ENCODE peak calls at places on chromosomes 12 and 14, in five cellular contexts. Q is CD8-positive, alpha-beta memory T cell; G is right lobe of liver; E is OCI-LY7; S is IMR-90. P is an unnamed sample.
A peak's percentile ranks its signal among the peaks of the same experiment; 100 is the strongest.

GRCh38 chr12:19574606-19575005 is 135.3 kb downstream of the AEBP2 start:
- DNase-seq in Q (no peak), G (no peak), E (peak; percentile 13), S (peak; percentile 5), P (no peak)

GRCh38 chr12:63967781-63968180 is 123.3 kb downstream of the SRGAP1 start:
- DNase-seq in Q (no peak), G (no peak), E (no peak), S (peak; percentile 22), P (no peak)

GRCh38 chr14:32408018-32408417 is 78.9 kb downstream of the AKAP6 start:
- DNase-seq in Q (no peak), G (no peak), E (no peak), S (no peak), P (no peak)

GRCh38 chr14:22915886-22916521 is 2.9 kb downstream of the RBM23 start:
- DNase-seq in Q (no peak), G (peak; percentile 77), E (no peak), S (no peak), P (no peak)

GRCh38 chr12:3201741-3202500 is 124.7 kb downstream of the TSPAN9 start:
- DNase-seq in Q (peak; percentile 42), G (no peak), E (no peak), S (no peak), P (no peak)

GRCh38 chr14:36324897-36325296 is 4.5 kb upstream of the MBIP start:
- DNase-seq in Q (no peak), G (no peak), E (no peak), S (no peak), P (no peak)

GRCh38 chr14:74474376-74474775 is 18.7 kb downstream of the NPC2 start:
- DNase-seq in Q (no peak), G (no peak), E (no peak), S (no peak), P (no peak)

GRCh38 chr12:63294327-63294632 is 143.3 kb upstream of the AVPR1A start:
- DNase-seq in Q (no peak), G (no peak), E (no peak), S (peak; percentile 66), P (no peak)

GRCh38 chr12:57889541-57889989 is 43.0 kb upstream of the CTDSP2 start:
- DNase-seq in Q (no peak), G (no peak), E (no peak), S (peak; percentile 93), P (no peak)

GRCh38 chr14:50023671-50024490 is 92.5 kb downstream of the VCPKMT start:
- DNase-seq in Q (no peak), G (no peak), E (no peak), S (peak; percentile 89), P (no peak)

GRCh38 chr12:54759751-54760150 is 94.6 kb upstream of the MUCL1 start:
- DNase-seq in Q (no peak), G (no peak), E (peak; percentile 54), S (peak; percentile 6), P (no peak)

GRCh38 chr12:127290251-127290650 is 976.7 kb upstream of the TMEM132C start:
- DNase-seq in Q (no peak), G (no peak), E (no peak), S (no peak), P (no peak)

GRCh38 chr12:94172031-94172430 is 23.7 kb downstream of the PLXNC1 start:
- DNase-seq in Q (no peak), G (no peak), E (no peak), S (peak; percentile 46), P (no peak)

GRCh38 chr14:81473456-81474155 is 60.0 kb downstream of the SEL1L start:
- DNase-seq in Q (no peak), G (no peak), E (no peak), S (no peak), P (no peak)
- H3K4me1 ChIP-seq in Q (peaks cover 12% of the 10 kb centered on the region), G (no peaks in the 10 kb centered on the region), E (peaks cover 80% of the 10 kb centered on the region), S (peaks cover 4% of the 10 kb centered on the region), P (no peaks in the 10 kb centered on the region)

GRCh38 chr14:76768671-76769500 is 7.6 kb downstream of the VASH1 start:
- DNase-seq in Q (no peak), G (no peak), E (no peak), S (no peak), P (no peak)
- H3K4me1 ChIP-seq in Q (peaks cover 19% of the 10 kb centered on the region), G (no peaks in the 10 kb centered on the region), E (peaks cover 11% of the 10 kb centered on the region), S (peaks cover 14% of the 10 kb centered on the region), P (no peaks in the 10 kb centered on the region)

DNA sequence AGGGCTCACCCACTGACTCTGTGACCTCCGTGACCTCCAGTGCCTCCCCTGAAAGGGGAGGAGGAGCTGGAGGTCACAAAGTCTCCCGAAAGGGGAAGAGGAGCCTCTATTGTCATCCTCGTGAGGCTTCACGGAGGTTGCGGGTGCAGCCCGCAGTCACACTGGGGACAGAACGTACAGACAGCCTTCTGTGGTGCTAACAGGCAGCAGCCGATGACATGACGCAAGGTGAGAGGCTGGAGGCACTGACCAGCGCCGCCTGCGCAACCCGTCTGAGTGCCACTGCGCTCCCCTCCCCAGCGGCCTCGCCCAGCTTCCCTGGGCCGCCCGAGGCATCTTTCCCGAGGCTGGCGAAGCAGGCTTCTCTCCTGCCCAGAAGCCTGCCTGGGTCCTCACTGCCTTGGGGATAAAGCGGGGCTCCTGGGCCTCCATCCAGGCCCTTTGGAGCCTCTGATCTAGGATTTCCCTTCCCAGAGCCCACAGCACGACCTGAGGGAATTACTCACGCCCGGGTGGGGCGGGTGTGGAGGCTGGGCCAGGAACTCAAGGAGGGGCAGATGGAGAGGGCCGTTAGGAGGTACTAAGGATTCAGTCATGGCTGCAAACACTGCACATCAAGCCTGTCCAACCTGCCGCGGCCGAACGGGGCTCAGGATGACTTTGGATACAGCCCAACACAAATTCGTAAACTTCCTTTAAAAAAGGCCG is 12.3 kb upstream of the LBHD2 start:
- DNase-seq in Q (no peak), G (peak; percentile 48), E (no peak), S (no peak), P (no peak)
- H3K4me1 ChIP-seq in Q (no peaks in the 10 kb centered on the region), G (no peaks in the 10 kb centered on the region), E (peaks cover 4% of the 10 kb centered on the region), S (peaks cover 3% of the 10 kb centered on the region), P (peaks cover 8% of the 10 kb centered on the region)

GRCh38 chr12:50547742-50548141 is 43.0 kb downstream of the DIP2B start:
- DNase-seq in Q (no peak), G (no peak), E (no peak), S (no peak), P (no peak)

GRCh38 chr12:50551866-50552265 is 47.1 kb downstream of the DIP2B start:
- DNase-seq in Q (no peak), G (no peak), E (no peak), S (no peak), P (no peak)

GRCh38 chr12:50550530-50551223 is 45.9 kb downstream of the DIP2B start:
- DNase-seq in Q (no peak), G (no peak), E (no peak), S (no peak), P (no peak)

GRCh38 chr12:50546441-50547318 is 41.9 kb downstream of the DIP2B start:
- DNase-seq in Q (no peak), G (no peak), E (no peak), S (no peak), P (no peak)

DNA sequence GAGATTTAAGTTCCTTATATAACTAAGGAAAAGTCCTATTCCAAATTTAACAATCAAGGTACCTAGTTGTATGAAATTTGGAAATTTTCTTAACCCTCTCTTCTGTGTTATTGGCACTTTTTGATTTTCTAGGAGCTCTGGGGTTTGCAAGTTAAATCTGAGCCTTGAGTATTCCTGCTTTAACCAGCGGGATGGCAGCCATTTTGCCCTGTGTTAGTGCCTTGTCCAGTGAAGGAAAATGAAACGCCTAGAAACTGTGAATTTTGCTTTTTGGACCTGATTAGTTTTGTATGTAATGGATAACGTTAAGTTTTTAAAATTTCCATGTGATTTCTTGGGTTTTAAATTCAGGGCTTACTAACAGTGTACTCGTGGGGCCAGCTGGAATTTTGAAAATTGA is 45.1 kb downstream of the DIP2B start:
- DNase-seq in Q (no peak), G (no peak), E (no peak), S (no peak), P (no peak)
- H3K4me1 ChIP-seq in Q (peaks cover 4% of the 10 kb centered on the region), G (no peaks in the 10 kb centered on the region), E (no peaks in the 10 kb centered on the region), S (peaks cover 4% of the 10 kb centered on the region), P (peaks cover 34% of the 10 kb centered on the region)

DNA sequence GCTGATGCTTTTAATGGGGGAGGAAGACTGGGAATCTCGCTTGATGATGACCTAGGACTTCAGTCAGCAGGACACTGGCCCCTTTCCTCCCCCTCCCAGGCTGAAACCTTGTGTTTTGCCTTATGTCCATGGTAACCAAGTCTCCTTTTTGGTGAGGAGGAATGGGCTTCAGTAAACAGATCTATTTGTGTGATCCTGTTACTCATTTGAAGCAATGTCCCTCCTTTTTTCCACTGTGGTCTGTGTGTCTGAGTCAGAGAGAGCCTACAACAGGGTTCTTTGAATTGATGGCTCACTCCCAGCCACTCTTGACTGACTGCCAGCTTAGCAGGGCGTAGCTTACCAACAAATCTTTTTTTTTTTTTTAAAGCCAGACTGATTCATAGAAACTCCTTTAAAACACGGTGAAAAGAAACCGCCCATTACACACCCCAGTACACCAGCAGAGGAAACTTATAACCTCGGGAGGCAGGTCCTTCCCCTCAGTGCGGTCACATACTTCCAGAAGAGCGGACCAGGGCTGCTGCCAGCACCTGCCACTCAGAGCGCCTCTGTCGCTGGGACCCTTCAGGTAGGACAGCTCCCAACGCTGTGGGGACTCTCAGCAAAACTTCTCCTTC is at the start of gene EMP1:
- DNase-seq in Q (peak; percentile 91), G (peak; percentile 84), E (no peak), S (peak; percentile 100), P (peak; percentile 83)
- H3K4me1 ChIP-seq in Q (peaks cover 18% of the 10 kb centered on the region), G (no peaks in the 10 kb centered on the region), E (no peaks in the 10 kb centered on the region), S (peaks cover 20% of the 10 kb centered on the region), P (no peaks in the 10 kb centered on the region)

DNA sequence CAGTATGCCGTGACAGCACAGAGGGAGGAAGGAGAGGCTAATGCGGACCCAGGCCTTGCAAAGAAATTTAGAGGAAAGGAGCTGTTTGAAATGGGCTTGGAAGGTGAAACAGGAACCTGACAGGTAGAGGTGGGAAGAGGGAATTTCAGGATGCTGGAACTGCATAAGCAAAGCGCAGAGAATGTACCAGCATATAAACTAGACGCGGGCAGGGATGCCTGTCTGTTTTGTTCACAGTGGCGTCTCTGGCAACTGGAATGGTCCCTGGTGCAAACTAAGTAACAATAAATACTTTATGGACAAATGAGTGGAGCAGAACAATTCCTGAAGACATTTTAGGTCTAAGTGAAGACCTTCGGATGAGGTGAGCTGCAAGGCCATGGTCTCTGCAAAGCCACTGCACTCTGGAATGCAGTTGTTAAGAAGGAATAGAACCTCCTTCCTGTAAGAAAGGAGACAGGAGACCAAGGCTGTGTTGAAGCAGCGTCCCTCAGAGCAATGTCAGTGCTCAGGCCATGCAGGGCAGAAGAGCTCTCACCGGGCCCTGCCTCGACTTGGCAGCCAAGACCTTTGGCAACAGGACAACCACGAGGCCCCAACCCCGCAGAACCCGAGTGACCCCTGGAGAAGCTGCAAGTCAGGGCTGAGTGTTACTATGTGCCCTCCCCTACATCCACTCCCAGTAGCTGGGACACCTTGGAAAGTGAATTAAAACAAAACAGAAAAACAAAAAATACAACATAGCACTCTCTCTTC is 42.8 kb downstream of the PITPNM2 start:
- DNase-seq in Q (no peak), G (peak; percentile 76), E (no peak), S (no peak), P (no peak)
- H3K4me1 ChIP-seq in Q (peaks cover 40% of the 10 kb centered on the region), G (no peaks in the 10 kb centered on the region), E (peaks cover 10% of the 10 kb centered on the region), S (peaks cover 9% of the 10 kb centered on the region), P (no peaks in the 10 kb centered on the region)

GRCh38 chr12:111441107-111441928 is 35.6 kb downstream of the SH2B3 start:
- DNase-seq in Q (no peak), G (no peak), E (no peak), S (no peak), P (no peak)
- H3K4me1 ChIP-seq in Q (peaks cover 88% of the 10 kb centered on the region), G (peaks cover 6% of the 10 kb centered on the region), E (peaks cover 69% of the 10 kb centered on the region), S (peaks cover 25% of the 10 kb centered on the region), P (peaks cover 38% of the 10 kb centered on the region)

DNA sequence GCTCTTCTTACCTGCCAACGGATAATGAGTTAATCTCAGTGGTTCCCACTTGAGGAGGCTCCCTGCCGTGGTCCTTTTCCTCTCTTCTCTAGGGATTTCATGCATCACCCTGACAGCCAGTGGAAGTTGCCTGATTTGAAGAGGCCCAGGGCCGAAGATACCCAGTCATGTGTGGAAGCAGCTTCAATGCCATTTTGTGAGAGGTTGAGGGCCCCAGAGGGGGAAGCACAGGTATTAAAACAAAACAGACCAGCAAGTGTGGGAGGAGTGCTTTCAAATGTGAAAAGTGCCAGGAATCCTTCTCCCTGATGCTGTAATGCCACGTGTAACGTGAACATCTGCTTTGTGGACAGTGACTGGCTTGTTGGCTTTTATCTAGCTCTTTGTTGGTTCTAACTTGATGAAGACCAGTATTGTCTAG is 1.5 kb downstream of the TCP11L2 start:
- DNase-seq in Q (no peak), G (no peak), E (no peak), S (no peak), P (no peak)
- H3K4me1 ChIP-seq in Q (peaks cover 64% of the 10 kb centered on the region), G (no peaks in the 10 kb centered on the region), E (peaks cover 38% of the 10 kb centered on the region), S (peaks cover 12% of the 10 kb centered on the region), P (peaks cover 6% of the 10 kb centered on the region)

P was measured in pancreas.